ENCODE peak calls at places on chromosomes 2 and 18, in four cellular contexts. U is NCI-H1092; A is naive thymus-derived CD4-positive, alpha-beta T cell; K is Right ventricle myocardium superior. O is an unnamed sample.

GRCh38 chr2:18299423-18300212 is 260.8 kb downstream of the RDH14 start:
- DNase-seq in A (no peak), U (no peak), K (no peak), O (no peak)

GRCh38 chr2:120257522-120257921 is 4.9 kb downstream of the RALB start:
- DNase-seq in U (no peak), K (no peak), A (no peak), O (no peak)

GRCh38 chr18:24600076-24600654 is 139.7 kb downstream of the HRH4 start:
- DNase-seq in A (peak; percentile 14), U (peak; percentile 78), K (no peak), O (peak; percentile 45)

GRCh38 chr2:148974126-148974525 is 64.4 kb upstream of the LYPD6B start:
- DNase-seq in A (no peak), K (no peak), U (no peak), O (no peak)

GRCh38 chr2:42367835-42368234 is 6.8 kb upstream of the COX7A2L start:
- DNase-seq in U (no peak), K (no peak), A (no peak), O (no peak)

GRCh38 chr2:128797533-128797932 is 478.9 kb upstream of the HS6ST1 start:
- DNase-seq in A (no peak), K (no peak), U (no peak), O (no peak)

GRCh38 chr2:232707076-232707475 is 9.9 kb downstream of the GIGYF2 start:
- DNase-seq in K (no peak), U (no peak), A (no peak), O (no peak)

GRCh38 chr18:48942554-48943261 is 8.1 kb downstream of the SMAD7 start:
- DNase-seq in K (no peak), A (no peak), U (no peak), O (no peak)

GRCh38 chr2:5694016-5694690 is 2.0 kb downstream of the SOX11 start:
- DNase-seq in K (no peak), U (no peak), A (no peak), O (no peak)

GRCh38 chr2:113754989-113755689 is 1.3 kb downstream of the SLC35F5 start:
- DNase-seq in K (no peak), U (no peak), A (no peak), O (no peak)

GRCh38 chr2:42008241-42008911 is 39.4 kb upstream of the PKDCC start:
- DNase-seq in U (no peak), A (no peak), K (no peak), O (no peak)

GRCh38 chr18:48206887-48207286 is 202.3 kb downstream of the ZBTB7C start:
- DNase-seq in A (no peak), U (no peak), K (no peak), O (no peak)

GRCh38 chr2:139162456-139162855 is 382.3 kb upstream of the NXPH2 start:
- DNase-seq in U (no peak), K (no peak), A (no peak), O (no peak)

GRCh38 chr2:16741508-16741907 is 75.9 kb upstream of the CYRIA start:
- DNase-seq in U (no peak), A (no peak), K (no peak), O (no peak)

GRCh38 chr18:37673196-37673595 is 107.6 kb upstream of the CELF4 start:
- DNase-seq in K (no peak), A (no peak), U (no peak), O (no peak)

GRCh38 chr18:7668392-7668791 is 101.3 kb downstream of the PTPRM start:
- DNase-seq in K (no peak), U (no peak), A (no peak), O (no peak)

GRCh38 chr18:42112657-42113420 is 157.8 kb downstream of the PIK3C3 start:
- DNase-seq in U (no peak), A (no peak), K (no peak), O (no peak)

GRCh38 chr2:97712693-97713295 is 582 bp upstream of the ZAP70 start:
- DNase-seq in U (no peak), K (no peak), A (no peak), O (no peak)

GRCh38 chr2:70510213-70510820 is 43.3 kb downstream of the TGFA start:
- DNase-seq in A (no peak), U (no peak), K (no peak), O (no peak)

GRCh38 chr2:8882094-8882493 is 44.7 kb upstream of the KIDINS220 start:
- DNase-seq in U (no peak), A (no peak), K (no peak), O (no peak)

GRCh38 chr2:207694811-207695281 is 16.6 kb upstream of the CCNYL1 start:
- DNase-seq in K (no peak), U (no peak), A (no peak), O (no peak)

GRCh38 chr18:74944676-74945075 is 264.3 kb downstream of the PTGR3 start:
- DNase-seq in K (no peak), U (no peak), A (no peak), O (no peak)

GRCh38 chr2:223102040-223102899 is 50.3 kb downstream of the KCNE4 start:
- DNase-seq in A (no peak), U (no peak), K (no peak), O (no peak)

GRCh38 chr18:23106575-23106974 is 28.7 kb upstream of the CABLES1 start:
- DNase-seq in A (no peak), K (no peak), U (no peak), O (no peak)

GRCh38 chr2:120253021-120253882 is 600 bp downstream of the RALB start:
- DNase-seq in K (peak; percentile 94), A (no peak), U (no peak), O (no peak)

GRCh38 chr18:58806826-58807714 is 57.6 kb upstream of the ZNF532 start:
- DNase-seq in A (no peak), U (no peak), K (no peak), O (no peak)

GRCh38 chr18:21194871-21195771 is 46.9 kb upstream of the GREB1L start:
- DNase-seq in U (peak; percentile 8), A (peak; percentile 14), K (no peak), O (no peak)

GRCh38 chr18:55861266-55861665 is 273.3 kb upstream of the TCF4 start:
- DNase-seq in U (no peak), A (no peak), K (no peak), O (no peak)

GRCh38 chr2:214481204-214481603 is 70.3 kb downstream of the VWC2L start:
- DNase-seq in K (no peak), U (peak; percentile 27), A (no peak), O (peak; percentile 49)

GRCh38 chr18:36808681-36809080 is 20.1 kb downstream of the TPGS2 start:
- DNase-seq in U (no peak), A (no peak), K (no peak), O (no peak)

GRCh38 chr2:64914735-64915509 is 74.3 kb upstream of the SLC1A4 start:
- DNase-seq in K (no peak), U (no peak), A (no peak), O (no peak)

GRCh38 chr2:113720167-113720566 is 36.3 kb downstream of the SLC35F5 start:
- DNase-seq in K (no peak), A (peak; percentile 2), U (no peak), O (no peak)

GRCh38 chr2:227888289-227888688 is 16.9 kb downstream of the DAW1 start:
- DNase-seq in U (no peak), A (no peak), K (no peak), O (no peak)

GRCh38 chr2:43175187-43175490 is 51.3 kb downstream of the ZFP36L2 start:
- DNase-seq in U (no peak), A (no peak), K (no peak), O (no peak)

GRCh38 chr2:231717281-231718180 is 9.2 kb downstream of the PTMA start:
- DNase-seq in U (no peak), K (peak; percentile 62), A (no peak), O (no peak)

O was measured in NCI-H187 treated with DMSO at 0.1 percent for 48 hours.